ENCODE peak calls at places on chromosomes 4 and X, in nine cellular contexts. T, K, W, N, V, S, X, U and M are unnamed samples.

GRCh38 chrX:150569155-150569477 is 695 bp downstream of the MTM1 start:
- DNase-seq in T (no peak), K (no peak), W (peak), N (peak), V (peak), S (no peak), X (peak), U (no peak), M (no peak)

GRCh38 chr4:152115794-152116193 is 355.0 kb upstream of the GATB start:
- DNase-seq in T (no peak), K (no peak), W (no peak), N (no peak), V (no peak), S (no peak), X (no peak), U (no peak), M (no peak)

GRCh38 chr4:102342404-102343074 is 2.7 kb downstream of the SLC39A8 start:
- DNase-seq in T (no peak), K (no peak), W (no peak), N (no peak), V (no peak), S (no peak), X (no peak), U (peak), M (no peak)

GRCh38 chr4:2923678-2924173 is 39.5 kb downstream of the NOP14 start:
- DNase-seq in T (no peak), K (no peak), W (no peak), N (no peak), V (no peak), S (no peak), X (no peak), U (no peak), M (no peak)

GRCh38 chr4:106507440-106507839 is 138.9 kb upstream of the GIMD1 start:
- DNase-seq in T (no peak), K (no peak), W (no peak), N (no peak), V (no peak), S (no peak), X (no peak), U (no peak), M (no peak)

GRCh38 chr4:75003979-75004378 is 71.1 kb downstream of the PARM1 start:
- DNase-seq in T (no peak), K (no peak), W (no peak), N (no peak), V (no peak), S (no peak), X (no peak), U (no peak), M (no peak)

GRCh38 chr4:82223715-82224114 is 150.1 kb downstream of the HNRNPD start:
- DNase-seq in T (no peak), K (peak), W (no peak), N (no peak), V (peak), S (no peak), X (peak), U (no peak), M (no peak)

GRCh38 chrX:104372547-104372946 is 117.8 kb upstream of the ESX1 start:
- DNase-seq in T (no peak), K (no peak), W (no peak), N (no peak), V (no peak), S (no peak), X (no peak), U (no peak), M (no peak)

GRCh38 chrX:40096395-40097091 is 1.2 kb downstream of the BCOR start:
- DNase-seq in T (no peak), K (peak), W (no peak), N (peak), V (peak), S (no peak), X (no peak), U (peak), M (no peak)

GRCh38 chr4:60865238-60865637 is 334.9 kb upstream of the ADGRL3 start:
- DNase-seq in T (no peak), K (no peak), W (no peak), N (no peak), V (peak), S (no peak), X (peak), U (peak), M (no peak)

GRCh38 chr4:102606261-102606660 is 105.1 kb downstream of the NFKB1 start:
- DNase-seq in T (no peak), K (no peak), W (no peak), N (no peak), V (no peak), S (no peak), X (no peak), U (no peak), M (no peak)

GRCh38 chr4:32775049-32775448 is 2054.9 kb downstream of the PCDH7 start:
- DNase-seq in T (no peak), K (no peak), W (peak), N (no peak), V (peak), S (no peak), X (peak), U (peak), M (no peak)

GRCh38 chr4:173990126-173990878 is 293.2 kb downstream of the FBXO8 start:
- DNase-seq in T (no peak), K (no peak), W (peak), N (no peak), V (peak), S (no peak), X (peak), U (peak), M (no peak)

GRCh38 chr4:38612996-38613395 is 51.0 kb upstream of the KLF3 start:
- DNase-seq in T (no peak), K (no peak), W (no peak), N (no peak), V (no peak), S (no peak), X (peak), U (peak), M (no peak)

DNA sequence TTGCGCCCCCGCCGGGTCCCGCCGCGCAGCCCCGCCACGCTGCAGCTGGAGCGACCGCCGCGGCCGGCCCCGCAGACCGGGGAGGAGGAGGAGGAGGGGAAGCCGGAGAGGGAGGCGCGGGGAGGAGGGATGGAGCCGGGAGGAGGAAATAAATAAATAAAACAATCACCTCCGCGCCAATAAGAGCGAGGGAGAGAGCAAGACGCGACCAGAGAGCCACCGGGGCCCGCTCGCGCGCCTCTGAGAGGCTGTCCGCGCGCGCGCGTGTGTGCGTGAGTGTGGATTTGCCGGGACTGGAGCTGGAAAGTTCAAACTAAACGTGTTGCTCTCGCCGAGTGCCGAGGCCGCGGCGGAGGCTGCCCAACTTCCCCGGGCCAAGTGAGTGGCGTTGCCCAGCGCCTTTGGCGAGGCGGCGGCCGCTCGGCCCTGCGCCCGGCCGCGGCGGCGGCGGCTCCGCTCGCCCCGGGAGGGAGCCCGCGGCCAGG is 2184.4 kb upstream of the TENM3 start:
- DNase-seq in T (no peak), K (peak), W (peak), N (no peak), V (peak), S (no peak), X (peak), U (peak), M (peak)
- TF ChIP-seq CTCF in T (no peak), K (no peak), W (no peak), N (no peak), V (no peak), S (no peak), X (no peak), U (no peak), M (no peak)

GRCh38 chrX:16212436-16212835 is 45.2 kb downstream of the MAGEB17 start:
- DNase-seq in T (no peak), K (no peak), W (peak), N (no peak), V (peak), S (no peak), X (peak), U (peak), M (no peak)
- TF ChIP-seq CTCF in T (no peak), K (no peak), W (peak), N (no peak), V (peak), S (peak), X (peak), U (peak), M (peak)

GRCh38 chr4:1401409-1402020 is 4.7 kb downstream of the NKX1-1 start:
- DNase-seq in T (no peak), K (no peak), W (no peak), N (no peak), V (no peak), S (no peak), X (no peak), U (no peak), M (no peak)
- TF ChIP-seq CTCF in T (no peak), K (no peak), W (no peak), N (no peak), V (no peak), S (no peak), X (no peak), U (no peak), M (no peak)

DNA sequence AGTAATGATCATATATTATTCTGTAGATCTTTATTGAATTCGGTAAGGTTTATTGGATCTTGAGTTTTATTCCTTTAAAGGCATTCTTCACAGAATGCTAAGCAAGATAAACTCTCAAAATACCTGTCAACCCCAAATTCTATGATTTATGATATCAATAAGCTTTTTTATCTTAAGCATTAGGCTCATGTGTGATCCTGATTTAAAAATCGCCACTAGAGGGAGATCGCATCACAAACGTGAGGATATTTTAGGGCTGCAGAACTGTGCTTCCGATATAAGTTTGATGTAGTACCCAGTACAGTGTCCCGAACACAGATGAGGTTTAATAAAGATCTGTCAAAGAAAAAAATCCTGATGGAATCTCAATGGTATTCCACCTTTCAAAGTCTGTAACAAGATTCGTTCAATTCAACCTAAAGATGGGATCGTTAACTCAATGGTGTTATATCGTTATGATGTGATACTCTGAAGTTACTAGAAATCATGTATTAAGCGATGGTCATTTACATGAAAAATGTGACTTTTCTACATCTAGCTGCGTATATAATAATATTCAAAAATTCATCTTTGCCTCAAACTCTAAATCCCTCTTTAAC is 169.0 kb downstream of the CORIN start:
- DNase-seq in T (no peak), K (no peak), W (peak), N (no peak), V (peak), S (no peak), X (peak), U (peak), M (no peak)
- TF ChIP-seq CTCF in T (peak), K (peak), W (peak), N (peak), V (peak), S (peak), X (peak), U (peak), M (peak)

GRCh38 chr4:6672131-6672530 is 21.5 kb upstream of the S100P start:
- DNase-seq in T (no peak), K (no peak), W (no peak), N (no peak), V (no peak), S (no peak), X (no peak), U (no peak), M (no peak)

GRCh38 chr4:6674500-6675149 is 19.1 kb upstream of the S100P start:
- DNase-seq in T (no peak), K (no peak), W (peak), N (peak), V (peak), S (no peak), X (peak), U (peak), M (no peak)

GRCh38 chr4:6676722-6677558 is 16.7 kb upstream of the S100P start:
- DNase-seq in T (no peak), K (no peak), W (no peak), N (no peak), V (no peak), S (no peak), X (no peak), U (peak), M (no peak)

GRCh38 chr4:6671648-6672047 is 22.0 kb upstream of the S100P start:
- DNase-seq in T (no peak), K (no peak), W (no peak), N (no peak), V (no peak), S (no peak), X (no peak), U (no peak), M (no peak)

GRCh38 chr4:6673660-6674499 is 19.8 kb upstream of the S100P start:
- DNase-seq in T (peak), K (peak), W (peak), N (peak), V (peak), S (peak), X (peak), U (peak), M (peak)
- TF ChIP-seq CTCF in T (peak), K (no peak), W (no peak), N (no peak), V (no peak), S (peak), X (no peak), U (no peak), M (no peak)

GRCh38 chr4:17111959-17112659 is 213.7 kb upstream of the LDB2 start:
- DNase-seq in T (no peak), K (no peak), W (peak), N (no peak), V (peak), S (no peak), X (peak), U (peak), M (no peak)
- TF ChIP-seq CTCF in T (peak), K (peak), W (peak), N (no peak), V (peak), S (peak), X (peak), U (peak), M (peak)

GRCh38 chr4:21181716-21182115 is 481.5 kb downstream of the PACRGL start:
- DNase-seq in T (no peak), K (no peak), W (no peak), N (no peak), V (no peak), S (no peak), X (no peak), U (no peak), M (no peak)

DNA sequence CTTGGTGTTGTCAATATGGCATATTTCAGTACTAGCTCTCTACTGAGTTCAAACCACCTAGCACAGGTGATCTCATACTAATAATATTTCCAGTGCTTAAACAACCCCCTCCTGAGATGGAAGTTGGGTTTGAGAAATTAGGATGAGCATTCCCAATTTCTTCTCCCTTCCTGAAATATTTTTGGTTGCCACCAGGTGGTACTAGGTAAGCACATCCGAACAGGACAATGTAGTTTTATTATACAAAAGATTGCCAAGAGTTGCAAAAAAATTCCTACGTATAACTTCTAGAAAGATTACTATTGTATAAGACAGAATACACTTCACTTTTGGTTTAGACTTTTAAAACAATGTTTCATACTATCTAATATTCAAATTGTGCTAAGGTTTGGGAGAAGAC is 484.5 kb downstream of the PACRGL start:
- DNase-seq in T (no peak), K (no peak), W (no peak), N (no peak), V (no peak), S (no peak), X (no peak), U (no peak), M (no peak)
- TF ChIP-seq CTCF in T (no peak), K (no peak), W (no peak), N (no peak), V (no peak), S (no peak), X (no peak), U (no peak), M (peak)

GRCh38 chr4:79454656-79455055 is 46.6 kb upstream of the GK2 start:
- DNase-seq in T (no peak), K (no peak), W (no peak), N (no peak), V (no peak), S (no peak), X (no peak), U (no peak), M (no peak)
- TF ChIP-seq CTCF in T (no peak), K (no peak), W (no peak), N (no peak), V (no peak), S (no peak), X (no peak), U (no peak), M (no peak)

GRCh38 chr4:11801466-11802446 is 373.1 kb upstream of the HS3ST1 start:
- DNase-seq in T (no peak), K (no peak), W (no peak), N (no peak), V (no peak), S (no peak), X (no peak), U (no peak), M (no peak)

GRCh38 chr4:11805837-11806236 is 377.1 kb upstream of the HS3ST1 start:
- DNase-seq in T (no peak), K (no peak), W (peak), N (no peak), V (peak), S (no peak), X (peak), U (peak), M (no peak)
- TF ChIP-seq CTCF in T (peak), K (peak), W (peak), N (no peak), V (peak), S (no peak), X (peak), U (peak), M (peak)

GRCh38 chrX:48648299-48648698 is 35.3 kb upstream of the WAS start:
- DNase-seq in T (peak), K (peak), W (peak), N (peak), V (peak), S (peak), X (peak), U (peak), M (no peak)
- TF ChIP-seq CTCF in T (peak), K (peak), W (peak), N (peak), V (peak), S (peak), X (peak), U (peak), M (peak)